ENCODE peak calls at places on chromosomes 1 and 21, in seven cellular contexts. Z is prostate gland, M is A549, D is spleen, U is gastrocnemius medialis, V is endothelial cell of umbilical vein, G is adrenal gland. S is an unnamed sample.

GRCh38 chr1:238752332-238752731 is 634.0 kb upstream of the CHRM3 start:
- DNase-seq in Z (no peak), M (no peak), D (no peak), U (no peak), V (no peak), G (no peak), S (no peak)

GRCh38 chr21:35035581-35035980 is 13.5 kb downstream of the RUNX1 start:
- DNase-seq in Z (no peak), M (no peak), D (no peak), U (no peak), V (no peak), G (no peak), S (no peak)

GRCh38 chr1:189269011-189269410 is 1208.7 kb downstream of the BRINP3 start:
- DNase-seq in Z (no peak), M (no peak), D (no peak), U (no peak), V (no peak), G (no peak), S (no peak)

GRCh38 chr1:82538876-82539275 is 738.1 kb downstream of the ADGRL2 start:
- DNase-seq in Z (no peak), M (no peak), D (no peak), U (no peak), V (peak; percentile 18), G (no peak), S (no peak)

GRCh38 chr1:214029796-214030195 is 42.0 kb downstream of the PROX1 start:
- DNase-seq in Z (no peak), M (no peak), D (no peak), U (peak; percentile 39), V (no peak), G (no peak), S (no peak)

GRCh38 chr1:211082824-211083223 is 51.1 kb downstream of the KCNH1 start:
- DNase-seq in Z (no peak), M (no peak), D (no peak), U (no peak), V (no peak), G (no peak), S (no peak)

GRCh38 chr1:237736372-237737029 is 154.2 kb downstream of the ZP4 start:
- DNase-seq in Z (no peak), M (no peak), D (no peak), U (no peak), V (no peak), G (no peak), S (no peak)

GRCh38 chr1:116740296-116740695 is 13.9 kb upstream of the CD2 start:
- DNase-seq in Z (no peak), M (no peak), D (no peak), U (no peak), V (no peak), G (no peak), S (no peak)

GRCh38 chr1:231170875-231171274 is 9.0 kb downstream of the TRIM67 start:
- DNase-seq in Z (no peak), M (no peak), D (no peak), U (no peak), V (no peak), G (no peak), S (no peak)

GRCh38 chr1:58432813-58433668 is 113.5 kb downstream of the OMA1 start:
- DNase-seq in Z (no peak), M (no peak), D (no peak), U (no peak), V (peak; percentile 22), G (no peak), S (peak; percentile 28)

GRCh38 chr1:199551967-199552565 is 475.4 kb upstream of the NR5A2 start:
- DNase-seq in Z (no peak), M (peak; percentile 16), D (no peak), U (no peak), V (peak; percentile 77), G (peak; percentile 26), S (peak; percentile 7)

GRCh38 chr1:2639203-2639602 is 6.4 kb upstream of the MMEL1 start:
- DNase-seq in Z (no peak), M (no peak), D (no peak), U (no peak), V (no peak), G (no peak), S (no peak)

GRCh38 chr1:115252585-115252984 is 85.5 kb downstream of the NGF start:
- DNase-seq in Z (no peak), M (no peak), D (no peak), U (no peak), V (no peak), G (no peak), S (no peak)

GRCh38 chr1:185514296-185514695 is 197.3 kb upstream of the IVNS1ABP start:
- DNase-seq in Z (no peak), M (no peak), D (no peak), U (no peak), V (no peak), G (no peak), S (no peak)

GRCh38 chr21:41318218-41318617 is 1.6 kb downstream of the FAM3B start:
- DNase-seq in Z (no peak), M (no peak), D (no peak), U (no peak), V (no peak), G (no peak), S (no peak)

GRCh38 chr1:42518894-42519293 is 55.8 kb downstream of the CCDC30 start:
- DNase-seq in Z (no peak), M (no peak), D (no peak), U (no peak), V (no peak), G (no peak), S (no peak)

GRCh38 chr1:55057956-55058298 is 18.6 kb downstream of the PCSK9 start:
- DNase-seq in Z (no peak), M (no peak), D (peak; percentile 62), U (no peak), V (no peak), G (no peak), S (no peak)

GRCh38 chr1:81498370-81499184 is 302.2 kb upstream of the ADGRL2 start:
- DNase-seq in Z (no peak), M (no peak), D (no peak), U (no peak), V (peak; percentile 46), G (no peak), S (no peak)

GRCh38 chr1:45767035-45767434 is 16.6 kb upstream of the IPP start:
- DNase-seq in Z (no peak), M (no peak), D (no peak), U (no peak), V (peak; percentile 13), G (no peak), S (no peak)

GRCh38 chr21:40952551-40953330 is 105.8 kb upstream of the DSCAM start:
- DNase-seq in Z (no peak), M (no peak), D (no peak), U (no peak), V (no peak), G (no peak), S (no peak)

GRCh38 chr1:24369801-24370200 is 43.8 kb downstream of the STPG1 start:
- DNase-seq in Z (no peak), M (no peak), D (no peak), U (no peak), V (no peak), G (no peak), S (no peak)

GRCh38 chr1:156691216-156691615 is 14.0 kb upstream of the NES start:
- DNase-seq in Z (no peak), M (no peak), D (no peak), U (no peak), V (no peak), G (no peak), S (no peak)

GRCh38 chr1:10195570-10195969 is 14.8 kb upstream of the KIF1B start:
- DNase-seq in Z (no peak), M (no peak), D (no peak), U (no peak), V (no peak), G (no peak), S (peak; percentile 7)

GRCh38 chr1:70811815-70812214 is 235.8 kb downstream of the PTGER3 start:
- DNase-seq in Z (no peak), M (no peak), D (no peak), U (no peak), V (no peak), G (no peak), S (no peak)
- TF ChIP-seq POLR2A in Z (no peak), M (no peak), D (no peak), U (no peak), V (no peak), G (no peak), S (no peak)

GRCh38 chr1:53049574-53049967 is 12.4 kb upstream of the PODN start:
- DNase-seq in Z (no peak), M (no peak), D (no peak), U (no peak), V (peak; percentile 87), G (no peak), S (no peak)
- H3K27ac ChIP-seq in Z (no peak overlapping the region), M (no peak overlapping the region), D (no peak overlapping the region), U (no peak overlapping the region), V (peak overlapping the region; percentile 95), G (no peak overlapping the region), S (no peak overlapping the region)

GRCh38 chr21:14520535-14520934 is 25.6 kb downstream of the SAMSN1 start:
- DNase-seq in Z (no peak), M (no peak), D (peak; percentile 77), U (no peak), V (no peak), G (no peak), S (no peak)
- H3K4me3 ChIP-seq in Z (no peak overlapping the region), M (no peak overlapping the region), D (peak overlapping the region; percentile 57), U (no peak overlapping the region), V (no peak overlapping the region), G (no peak overlapping the region), S (no peak overlapping the region)

GRCh38 chr21:29053011-29053553 is 20.4 kb downstream of the CCT8 start:
- DNase-seq in Z (no peak), M (no peak), D (no peak), U (no peak), V (no peak), G (no peak), S (no peak)

GRCh38 chr21:29056538-29057050 is 16.9 kb downstream of the CCT8 start:
- DNase-seq in Z (no peak), M (no peak), D (no peak), U (no peak), V (no peak), G (no peak), S (no peak)

GRCh38 chr21:29053656-29054055 is 19.8 kb downstream of the CCT8 start:
- DNase-seq in Z (no peak), M (no peak), D (no peak), U (no peak), V (no peak), G (no peak), S (no peak)

GRCh38 chr21:29055080-29055479 is 18.4 kb downstream of the CCT8 start:
- DNase-seq in Z (no peak), M (no peak), D (no peak), U (no peak), V (no peak), G (no peak), S (no peak)

DNA sequence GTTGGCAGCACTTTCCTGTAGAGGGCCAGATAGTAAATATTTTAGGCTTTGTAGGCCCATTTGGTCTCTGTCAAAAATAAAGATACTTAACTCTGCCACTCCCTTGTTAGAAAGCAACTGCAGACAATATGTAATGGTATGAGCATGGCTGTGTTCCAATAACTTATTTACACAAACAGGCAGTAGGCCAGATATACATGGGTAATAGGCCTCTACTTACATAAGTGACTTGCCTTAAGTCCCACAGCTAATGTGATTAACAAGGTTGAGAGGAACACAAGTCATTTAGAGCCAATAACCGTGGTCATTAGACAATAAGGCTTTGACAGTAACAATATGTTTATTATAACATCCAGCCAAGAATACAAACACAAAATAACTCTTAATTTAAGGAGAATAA is 17.4 kb downstream of the CCT8 start:
- DNase-seq in Z (no peak), M (no peak), D (no peak), U (no peak), V (no peak), G (no peak), S (no peak)
- TF ChIP-seq POLR2A in Z (no peak), M (no peak), D (no peak), U (no peak), V (no peak), G (no peak), S (no peak)